ENCODE peak calls at places on chromosomes 7 and 10, in six cellular contexts. Q is activated T-cell treated with anti-CD3 and anti-CD28 coated beads for 48 hours; M is heart left ventricle; F is iPS-NIHi11; S is MM.1S; C is activated CD4-positive, alpha-beta T cell treated with anti-CD3 and anti-CD28 coated beads for 4 hours. V is an unnamed sample.

GRCh38 chr10:3523309-3524050 is 261.5 kb downstream of the KLF6 start:
- DNase-seq in M (no peak), C (no peak), Q (no peak), F (no peak), S (no peak), V (no peak)

GRCh38 chr10:5897504-5897903 is 7.5 kb downstream of the FBH1 start:
- DNase-seq in M (no peak), C (no peak), Q (no peak), S (no peak), F (no peak), V (no peak)

GRCh38 chr7:24477807-24478655 is 95.2 kb upstream of the PALS2 start:
- DNase-seq in Q (no peak), F (peak; percentile 80), S (no peak), M (no peak), C (no peak), V (peak; percentile 49)

GRCh38 chr7:155233703-155234492 is 63.8 kb upstream of the INSIG1 start:
- DNase-seq in S (no peak), F (no peak), M (no peak), C (no peak), Q (no peak), V (no peak)

GRCh38 chr10:69375307-69376151 is 41.2 kb downstream of the TACR2 start:
- DNase-seq in Q (no peak), C (no peak), M (peak; percentile 64), S (no peak), F (peak; percentile 99), V (peak; percentile 77)

GRCh38 chr7:83908526-83908925 is 259.6 kb upstream of the SEMA3E start:
- DNase-seq in S (no peak), Q (no peak), M (no peak), F (no peak), C (no peak), V (no peak)

GRCh38 chr7:122040147-122040546 is 103.9 kb downstream of the AASS start:
- DNase-seq in C (no peak), F (no peak), S (no peak), M (no peak), Q (no peak), V (no peak)

GRCh38 chr10:80152820-80153219 is 20.3 kb downstream of the PLAC9 start:
- DNase-seq in Q (no peak), C (no peak), F (no peak), M (no peak), S (no peak), V (no peak)

GRCh38 chr7:96723622-96724021 is 14.0 kb upstream of the SEM1 start:
- DNase-seq in C (no peak), S (no peak), F (peak; percentile 29), M (no peak), Q (no peak), V (no peak)

GRCh38 chr10:120583424-120584108 is 126.5 kb downstream of the PLPP4 start:
- DNase-seq in F (no peak), Q (no peak), M (no peak), S (no peak), C (no peak), V (no peak)

GRCh38 chr7:155878674-155879073 is 66.4 kb upstream of the SHH start:
- DNase-seq in M (peak; percentile 17), F (no peak), C (no peak), Q (no peak), S (no peak), V (peak; percentile 29)

GRCh38 chr7:151376218-151376902 is 33.5 kb downstream of the WDR86 start:
- DNase-seq in M (peak; percentile 51), C (no peak), F (no peak), S (no peak), Q (no peak), V (no peak)

GRCh38 chr7:71612011-71612410 is 480.1 kb downstream of the GALNT17 start:
- DNase-seq in S (no peak), F (no peak), M (no peak), Q (no peak), C (no peak), V (no peak)

GRCh38 chr10:75029420-75029819 is 82.0 kb upstream of the SAMD8 start:
- DNase-seq in C (no peak), M (no peak), F (no peak), S (no peak), Q (no peak), V (no peak)

GRCh38 chr10:106551501-106551900 is 613.0 kb downstream of the SORCS1 start:
- DNase-seq in C (no peak), S (no peak), Q (no peak), F (no peak), M (no peak), V (no peak)

GRCh38 chr7:15753834-15754600 is 67.5 kb upstream of the MEOX2 start:
- DNase-seq in C (no peak), F (no peak), S (no peak), Q (no peak), M (no peak), V (no peak)

GRCh38 chr10:58481569-58482109 is 31.0 kb upstream of the BICC1 start:
- DNase-seq in F (no peak), S (no peak), Q (no peak), C (no peak), M (no peak), V (no peak)

GRCh38 chr10:21526952-21527633 is 1.6 kb upstream of the SKIDA1 start:
- DNase-seq in C (no peak), F (peak; percentile 52), M (peak; percentile 87), S (peak; percentile 51), Q (peak; percentile 35), V (peak; percentile 83)

GRCh38 chr7:148746139-148746538 is 47.4 kb downstream of the CUL1 start:
- DNase-seq in S (no peak), M (no peak), Q (no peak), C (no peak), F (no peak), V (no peak)

GRCh38 chr10:69958232-69958902 is 94.3 kb upstream of the MACROH2A2 start:
- DNase-seq in C (peak; percentile 11), Q (no peak), M (no peak), S (peak; percentile 59), F (peak; percentile 79), V (no peak)

GRCh38 chr10:63520463-63521388 is 475 bp upstream of the REEP3 start:
- DNase-seq in M (peak; percentile 87), F (peak; percentile 91), C (peak; percentile 26), S (peak; percentile 67), Q (no peak), V (no peak)

GRCh38 chr10:623039-623438 is 66.4 kb downstream of the DIP2C start:
- DNase-seq in Q (no peak), C (no peak), S (no peak), M (no peak), F (no peak), V (no peak)

GRCh38 chr10:80196270-80196949 is 8.9 kb downstream of the ANXA11 start:
- DNase-seq in C (peak; percentile 60), F (no peak), M (peak; percentile 63), S (peak; percentile 89), Q (peak; percentile 57), V (no peak)

GRCh38 chr7:106377847-106378361 is 93.1 kb upstream of the NAMPT start:
- DNase-seq in S (peak; percentile 19), Q (no peak), M (no peak), F (no peak), C (no peak), V (no peak)

V was measured in H1.